ENCODE peak calls at places on chromosomes 2 and 18, in six cellular contexts. One of them, this sample, is unnamed.

GRCh38 chr2:105496271-105496670 is 97.4 kb upstream of the FHL2 start:
- DNase-seq in HCT116: no peak
- DNase-seq in body of pancreas: no peak
- DNase-seq in PC-9: no peak
- DNase-seq in left ventricle myocardium inferior: peak; percentile 47
- DNase-seq in esophagus squamous epithelium: no peak
- DNase-seq in this sample: no peak

GRCh38 chr2:180962727-180963312 is 17.6 kb upstream of the UBE2E3 start:
- DNase-seq in HCT116: no peak
- DNase-seq in body of pancreas: no peak
- DNase-seq in PC-9: no peak
- DNase-seq in left ventricle myocardium inferior: no peak
- DNase-seq in esophagus squamous epithelium: no peak
- DNase-seq in this sample: no peak

GRCh38 chr2:128603411-128603924 is 284.8 kb upstream of the HS6ST1 start:
- DNase-seq in HCT116: no peak
- DNase-seq in body of pancreas: peak; percentile 5
- DNase-seq in PC-9: no peak
- DNase-seq in left ventricle myocardium inferior: peak; percentile 18
- DNase-seq in esophagus squamous epithelium: no peak
- DNase-seq in this sample: peak; percentile 40

GRCh38 chr2:238720232-238720672 is 127.6 kb upstream of the TWIST2 start:
- DNase-seq in HCT116: peak; percentile 52
- DNase-seq in body of pancreas: no peak
- DNase-seq in PC-9: peak; percentile 67
- DNase-seq in left ventricle myocardium inferior: peak; percentile 43
- DNase-seq in esophagus squamous epithelium: no peak
- DNase-seq in this sample: no peak

GRCh38 chr18:2303517-2304238 is 267.6 kb downstream of the METTL4 start:
- DNase-seq in HCT116: no peak
- DNase-seq in body of pancreas: no peak
- DNase-seq in PC-9: peak; percentile 25
- DNase-seq in left ventricle myocardium inferior: no peak
- DNase-seq in esophagus squamous epithelium: no peak
- DNase-seq in this sample: no peak

GRCh38 chr18:24181806-24182205 is 42.9 kb downstream of the CABYR start:
- DNase-seq in HCT116: no peak
- DNase-seq in body of pancreas: no peak
- DNase-seq in PC-9: no peak
- DNase-seq in left ventricle myocardium inferior: no peak
- DNase-seq in esophagus squamous epithelium: no peak
- DNase-seq in this sample: no peak

GRCh38 chr2:20507166-20507692 is 60.4 kb downstream of the RHOB start:
- DNase-seq in HCT116: no peak
- DNase-seq in body of pancreas: no peak
- DNase-seq in PC-9: no peak
- DNase-seq in left ventricle myocardium inferior: no peak
- DNase-seq in esophagus squamous epithelium: no peak
- DNase-seq in this sample: no peak

GRCh38 chr2:145012214-145012670 is 492.3 kb upstream of the ZEB2 start:
- DNase-seq in HCT116: no peak
- DNase-seq in body of pancreas: no peak
- DNase-seq in PC-9: no peak
- DNase-seq in left ventricle myocardium inferior: peak; percentile 35
- DNase-seq in esophagus squamous epithelium: no peak
- DNase-seq in this sample: no peak

GRCh38 chr2:227623225-227623624 is 5.9 kb downstream of the SCYGR4 start:
- DNase-seq in HCT116: no peak
- DNase-seq in body of pancreas: no peak
- DNase-seq in PC-9: no peak
- DNase-seq in left ventricle myocardium inferior: no peak
- DNase-seq in esophagus squamous epithelium: no peak
- DNase-seq in this sample: no peak

GRCh38 chr2:20108655-20109396 is 57.4 kb upstream of the LAPTM4A start:
- DNase-seq in HCT116: no peak
- DNase-seq in body of pancreas: no peak
- DNase-seq in PC-9: no peak
- DNase-seq in left ventricle myocardium inferior: no peak
- DNase-seq in esophagus squamous epithelium: no peak
- DNase-seq in this sample: no peak

GRCh38 chr2:165044505-165045303 is 89.4 kb upstream of the SLC38A11 start:
- DNase-seq in HCT116: no peak
- DNase-seq in body of pancreas: no peak
- DNase-seq in PC-9: no peak
- DNase-seq in left ventricle myocardium inferior: no peak
- DNase-seq in esophagus squamous epithelium: no peak
- DNase-seq in this sample: no peak

GRCh38 chr2:3867451-3867850 is 164.1 kb downstream of the DCDC2C start:
- DNase-seq in HCT116: no peak
- DNase-seq in body of pancreas: no peak
- DNase-seq in PC-9: no peak
- DNase-seq in left ventricle myocardium inferior: no peak
- DNase-seq in esophagus squamous epithelium: no peak
- DNase-seq in this sample: no peak

GRCh38 chr18:77448046-77448445 is 198.4 kb downstream of the GALR1 start:
- DNase-seq in HCT116: no peak
- DNase-seq in body of pancreas: no peak
- DNase-seq in PC-9: no peak
- DNase-seq in left ventricle myocardium inferior: no peak
- DNase-seq in esophagus squamous epithelium: no peak
- DNase-seq in this sample: no peak

GRCh38 chr2:96877513-96878159 is 7.8 kb upstream of the SEMA4C start:
- DNase-seq in HCT116: no peak
- DNase-seq in body of pancreas: no peak
- DNase-seq in PC-9: peak; percentile 41
- DNase-seq in left ventricle myocardium inferior: no peak
- DNase-seq in esophagus squamous epithelium: no peak
- DNase-seq in this sample: no peak

GRCh38 chr2:42841344-42841743 is 49.0 kb upstream of the HAAO start:
- DNase-seq in HCT116: no peak
- DNase-seq in body of pancreas: no peak
- DNase-seq in PC-9: no peak
- DNase-seq in left ventricle myocardium inferior: no peak
- DNase-seq in esophagus squamous epithelium: no peak
- DNase-seq in this sample: no peak

GRCh38 chr18:79786781-79787526 is 10.8 kb upstream of the KCNG2 start:
- DNase-seq in HCT116: no peak
- DNase-seq in body of pancreas: no peak
- DNase-seq in PC-9: no peak
- DNase-seq in left ventricle myocardium inferior: no peak
- DNase-seq in esophagus squamous epithelium: no peak
- DNase-seq in this sample: no peak

GRCh38 chr2:223052710-223053261 is 796 bp downstream of the KCNE4 start:
- DNase-seq in HCT116: no peak
- DNase-seq in body of pancreas: peak; percentile 32
- DNase-seq in PC-9: no peak
- DNase-seq in left ventricle myocardium inferior: no peak
- DNase-seq in esophagus squamous epithelium: no peak
- DNase-seq in this sample: no peak

GRCh38 chr2:238930216-238930615 is 82.3 kb downstream of the TWIST2 start:
- DNase-seq in HCT116: no peak
- DNase-seq in body of pancreas: peak; percentile 1
- DNase-seq in PC-9: no peak
- DNase-seq in left ventricle myocardium inferior: no peak
- DNase-seq in esophagus squamous epithelium: no peak
- DNase-seq in this sample: no peak

GRCh38 chr2:96881349-96882195 is 11.7 kb upstream of the SEMA4C start:
- DNase-seq in HCT116: no peak
- DNase-seq in body of pancreas: no peak
- DNase-seq in PC-9: no peak
- DNase-seq in left ventricle myocardium inferior: no peak
- DNase-seq in esophagus squamous epithelium: no peak
- DNase-seq in this sample: no peak

GRCh38 chr2:191114403-191114886 is 36.3 kb downstream of the STAT4 start:
- DNase-seq in HCT116: no peak
- DNase-seq in body of pancreas: no peak
- DNase-seq in PC-9: no peak
- DNase-seq in left ventricle myocardium inferior: no peak
- DNase-seq in esophagus squamous epithelium: no peak
- DNase-seq in this sample: no peak

GRCh38 chr18:21682276-21683051 is 22.1 kb downstream of the ABHD3 start:
- DNase-seq in HCT116: no peak
- DNase-seq in body of pancreas: no peak
- DNase-seq in PC-9: no peak
- DNase-seq in left ventricle myocardium inferior: no peak
- DNase-seq in esophagus squamous epithelium: no peak
- DNase-seq in this sample: no peak

GRCh38 chr2:101679037-101679726 is 18.3 kb upstream of the MAP4K4 start:
- DNase-seq in HCT116: no peak
- DNase-seq in body of pancreas: no peak
- DNase-seq in PC-9: no peak
- DNase-seq in left ventricle myocardium inferior: no peak
- DNase-seq in esophagus squamous epithelium: no peak
- DNase-seq in this sample: no peak

GRCh38 chr2:202494300-202494699 is 118.2 kb downstream of the BMPR2 start:
- DNase-seq in HCT116: no peak
- DNase-seq in body of pancreas: no peak
- DNase-seq in PC-9: no peak
- DNase-seq in left ventricle myocardium inferior: no peak
- DNase-seq in esophagus squamous epithelium: no peak
- DNase-seq in this sample: no peak

GRCh38 chr2:39732492-39732891 is 46.6 kb downstream of the THUMPD2 start:
- DNase-seq in HCT116: no peak
- DNase-seq in body of pancreas: peak; percentile 16
- DNase-seq in PC-9: no peak
- DNase-seq in left ventricle myocardium inferior: no peak
- DNase-seq in esophagus squamous epithelium: no peak
- DNase-seq in this sample: no peak

GRCh38 chr18:36496022-36496421 is 198.5 kb downstream of the FHOD3 start:
- DNase-seq in HCT116: no peak
- DNase-seq in body of pancreas: no peak
- DNase-seq in PC-9: no peak
- DNase-seq in left ventricle myocardium inferior: no peak
- DNase-seq in esophagus squamous epithelium: no peak
- DNase-seq in this sample: no peak

GRCh38 chr18:3177902-3178687 is 41.7 kb downstream of the MYOM1 start:
- DNase-seq in HCT116: no peak
- DNase-seq in body of pancreas: no peak
- DNase-seq in PC-9: no peak
- DNase-seq in left ventricle myocardium inferior: peak; percentile 38
- DNase-seq in esophagus squamous epithelium: peak; percentile 41
- DNase-seq in this sample: peak; percentile 26

GRCh38 chr18:13273800-13274199 is 55.2 kb downstream of the LDLRAD4 start:
- DNase-seq in HCT116: no peak
- DNase-seq in body of pancreas: no peak
- DNase-seq in PC-9: no peak
- DNase-seq in left ventricle myocardium inferior: no peak
- DNase-seq in esophagus squamous epithelium: no peak
- DNase-seq in this sample: no peak

GRCh38 chr2:19804861-19805260 is 96.9 kb downstream of the TTC32 start:
- DNase-seq in HCT116: no peak
- DNase-seq in body of pancreas: no peak
- DNase-seq in PC-9: no peak
- DNase-seq in left ventricle myocardium inferior: no peak
- DNase-seq in esophagus squamous epithelium: no peak
- DNase-seq in this sample: no peak

GRCh38 chr2:168343586-168343985 is 96.2 kb upstream of the STK39 start:
- DNase-seq in HCT116: no peak
- DNase-seq in body of pancreas: no peak
- DNase-seq in PC-9: no peak
- DNase-seq in left ventricle myocardium inferior: no peak
- DNase-seq in esophagus squamous epithelium: no peak
- DNase-seq in this sample: no peak

GRCh38 chr18:42446195-42446594 is 491.2 kb downstream of the PIK3C3 start:
- DNase-seq in HCT116: no peak
- DNase-seq in body of pancreas: no peak
- DNase-seq in PC-9: no peak
- DNase-seq in left ventricle myocardium inferior: no peak
- DNase-seq in esophagus squamous epithelium: no peak
- DNase-seq in this sample: no peak
- TF ChIP-seq CTCF in HCT116: no peak
- TF ChIP-seq CTCF in body of pancreas: no peak
- TF ChIP-seq CTCF in PC-9: no peak
- TF ChIP-seq CTCF in left ventricle myocardium inferior: no peak
- TF ChIP-seq CTCF in esophagus squamous epithelium: no peak
- TF ChIP-seq CTCF in this sample: no peak

GRCh38 chr2:203730866-203731265 is 24.4 kb downstream of the CD28 start:
- DNase-seq in HCT116: no peak
- DNase-seq in body of pancreas: no peak
- DNase-seq in PC-9: no peak
- DNase-seq in left ventricle myocardium inferior: no peak
- DNase-seq in esophagus squamous epithelium: no peak
- DNase-seq in this sample: no peak
- H3K4me1 ChIP-seq in HCT116: no peaks in the 10 kb centered on the region
- H3K4me1 ChIP-seq in body of pancreas: no peaks in the 10 kb centered on the region
- H3K4me1 ChIP-seq in PC-9: no peaks in the 10 kb centered on the region
- H3K4me1 ChIP-seq in left ventricle myocardium inferior: peaks cover 3% of the 10 kb centered on the region
- H3K4me1 ChIP-seq in esophagus squamous epithelium: no peaks in the 10 kb centered on the region
- H3K4me1 ChIP-seq in this sample: no peaks in the 10 kb centered on the region

GRCh38 chr2:24022324-24022974 is 12.6 kb downstream of the MFSD2B start:
- DNase-seq in HCT116: no peak
- DNase-seq in body of pancreas: no peak
- DNase-seq in PC-9: no peak
- DNase-seq in left ventricle myocardium inferior: no peak
- DNase-seq in esophagus squamous epithelium: no peak
- DNase-seq in this sample: no peak

GRCh38 chr2:24019729-24020128 is 9.8 kb downstream of the MFSD2B start:
- DNase-seq in HCT116: no peak
- DNase-seq in body of pancreas: no peak
- DNase-seq in PC-9: no peak
- DNase-seq in left ventricle myocardium inferior: no peak
- DNase-seq in esophagus squamous epithelium: no peak
- DNase-seq in this sample: no peak

GRCh38 chr2:24022975-24023575 is 13.2 kb downstream of the MFSD2B start:
- DNase-seq in HCT116: no peak
- DNase-seq in body of pancreas: no peak
- DNase-seq in PC-9: no peak
- DNase-seq in left ventricle myocardium inferior: no peak
- DNase-seq in esophagus squamous epithelium: no peak
- DNase-seq in this sample: no peak

GRCh38 chr2:24024018-24024417 is 14.1 kb downstream of the MFSD2B start:
- DNase-seq in HCT116: no peak
- DNase-seq in body of pancreas: no peak
- DNase-seq in PC-9: no peak
- DNase-seq in left ventricle myocardium inferior: no peak
- DNase-seq in esophagus squamous epithelium: no peak
- DNase-seq in this sample: no peak

GRCh38 chr2:24021122-24021998 is 11.5 kb downstream of the MFSD2B start:
- DNase-seq in HCT116: no peak
- DNase-seq in body of pancreas: peak; percentile 16
- DNase-seq in PC-9: peak; percentile 71
- DNase-seq in left ventricle myocardium inferior: no peak
- DNase-seq in esophagus squamous epithelium: no peak
- DNase-seq in this sample: no peak
- TF ChIP-seq CTCF in HCT116: peak; percentile 49
- TF ChIP-seq CTCF in body of pancreas: peak; percentile 30
- TF ChIP-seq CTCF in PC-9: peak; percentile 53
- TF ChIP-seq CTCF in left ventricle myocardium inferior: peak; percentile 31
- TF ChIP-seq CTCF in esophagus squamous epithelium: no peak
- TF ChIP-seq CTCF in this sample: no peak

GRCh38 chr2:36462311-36462710 is 106.7 kb downstream of the CRIM1 start:
- DNase-seq in HCT116: no peak
- DNase-seq in body of pancreas: no peak
- DNase-seq in PC-9: no peak
- DNase-seq in left ventricle myocardium inferior: no peak
- DNase-seq in esophagus squamous epithelium: no peak
- DNase-seq in this sample: no peak
- H3K4me1 ChIP-seq in HCT116: peaks cover 35% of the 10 kb centered on the region
- H3K4me1 ChIP-seq in body of pancreas: peaks cover 20% of the 10 kb centered on the region
- H3K4me1 ChIP-seq in PC-9: peaks cover 37% of the 10 kb centered on the region
- H3K4me1 ChIP-seq in left ventricle myocardium inferior: peaks cover 50% of the 10 kb centered on the region
- H3K4me1 ChIP-seq in esophagus squamous epithelium: peaks cover 58% of the 10 kb centered on the region
- H3K4me1 ChIP-seq in this sample: peaks cover 3% of the 10 kb centered on the region